ENCODE peak calls at places on chromosomes 13 and 19, in eight cellular contexts. J is activated CD8-positive, alpha-beta memory T cell treated with anti-CD3 and anti-CD28 coated beads for 24 hours; F is NCI-H1092; S is mammary epithelial cell; Q is HT1080; U is activated gamma-delta T cell; Y is breast epithelium; G is right lobe of liver. E is an unnamed sample.

GRCh38 chr19:17121736-17122293 is 46.2 kb downstream of the MYO9B start:
- DNase-seq in J (no peak), F (no peak), S (no peak), Q (no peak), U (no peak), Y (no peak), G (no peak), E (no peak)

GRCh38 chr19:38073806-38074685 is 150.0 kb downstream of the DPF1 start:
- DNase-seq in J (no peak), F (no peak), S (no peak), Q (no peak), U (no peak), Y (no peak), G (no peak), E (no peak)

GRCh38 chr13:76879876-76880270 is 6.3 kb downstream of the KCTD12 start:
- DNase-seq in J (no peak), F (no peak), S (no peak), Q (no peak), U (no peak), Y (no peak), G (no peak), E (no peak)

GRCh38 chr19:6127716-6128335 is 7.6 kb upstream of the ACSBG2 start:
- DNase-seq in J (no peak), F (no peak), S (no peak), Q (no peak), U (no peak), Y (no peak), G (no peak), E (no peak)

GRCh38 chr19:33823341-33823740 is 26.7 kb downstream of the KCTD15 start:
- DNase-seq in J (peak), F (no peak), S (no peak), Q (no peak), U (no peak), Y (no peak), G (peak), E (no peak)

GRCh38 chr13:108769213-108770070 is 140.0 kb downstream of the MYO16 start:
- DNase-seq in J (no peak), F (no peak), S (peak), Q (peak), U (no peak), Y (no peak), G (no peak), E (no peak)

GRCh38 chr19:14006766-14007562 is 844 bp upstream of the RFX1 start:
- DNase-seq in J (peak), F (no peak), S (no peak), Q (no peak), U (no peak), Y (no peak), G (peak), E (no peak)

GRCh38 chr13:106182404-106182803 is 353.1 kb downstream of the EFNB2 start:
- DNase-seq in J (no peak), F (no peak), S (peak), Q (peak), U (no peak), Y (no peak), G (no peak), E (no peak)

GRCh38 chr19:49851456-49852259 is 699 bp downstream of the PTOV1 start:
- DNase-seq in J (peak), F (peak), S (no peak), Q (no peak), U (peak), Y (no peak), G (peak), E (no peak)

GRCh38 chr13:50127017-50127725 is 111.9 kb downstream of the KCNRG start:
- DNase-seq in J (peak), F (no peak), S (no peak), Q (no peak), U (peak), Y (no peak), G (peak), E (no peak)

GRCh38 chr13:95573226-95573625 is 20.7 kb downstream of the CLDN10 start:
- DNase-seq in J (no peak), F (no peak), S (peak), Q (peak), U (no peak), Y (no peak), G (no peak), E (no peak)

GRCh38 chr19:3816566-3817218 is 30.5 kb upstream of the MATK start:
- DNase-seq in J (no peak), F (no peak), S (no peak), Q (no peak), U (no peak), Y (no peak), G (no peak), E (no peak)

GRCh38 chr19:18879579-18880373 is 16.2 kb downstream of the CERS1 start:
- DNase-seq in J (no peak), F (no peak), S (peak), Q (no peak), U (no peak), Y (no peak), G (peak), E (no peak)